ENCODE peak calls at places on chromosome 10, in four cellular contexts. One of them, this sample, is unnamed.

GRCh38 chr10:822661-823367 is 108.7 kb downstream of the LARP4B start:
- DNase-seq in cardiac muscle cell: no peak
- DNase-seq in globus pallidus: no peak
- DNase-seq in activated T-cell treated with anti-CD3 and anti-CD28 coated beads for 1 hour: no peak
- DNase-seq in this sample: no peak

GRCh38 chr10:132294196-132294520 is 13.6 kb downstream of the STK32C start:
- DNase-seq in cardiac muscle cell: no peak
- DNase-seq in globus pallidus: no peak
- DNase-seq in activated T-cell treated with anti-CD3 and anti-CD28 coated beads for 1 hour: no peak
- DNase-seq in this sample: no peak

GRCh38 chr10:42149722-42150427 is 488.5 kb downstream of the ZNF33B start:
- DNase-seq in cardiac muscle cell: no peak
- DNase-seq in globus pallidus: no peak
- DNase-seq in activated T-cell treated with anti-CD3 and anti-CD28 coated beads for 1 hour: no peak
- DNase-seq in this sample: no peak

GRCh38 chr10:96292971-96293909 is 11.0 kb upstream of the DNTT start:
- DNase-seq in globus pallidus: peak
- DNase-seq in activated T-cell treated with anti-CD3 and anti-CD28 coated beads for 1 hour: no peak
- DNase-seq in cardiac muscle cell: peak
- DNase-seq in this sample: no peak

GRCh38 chr10:94496010-94496409 is 49.6 kb upstream of the HELLS start:
- DNase-seq in cardiac muscle cell: no peak
- DNase-seq in activated T-cell treated with anti-CD3 and anti-CD28 coated beads for 1 hour: no peak
- DNase-seq in globus pallidus: no peak
- DNase-seq in this sample: no peak

GRCh38 chr10:132141076-132141475 is 45.7 kb upstream of the DPYSL4 start:
- DNase-seq in cardiac muscle cell: no peak
- DNase-seq in globus pallidus: no peak
- DNase-seq in activated T-cell treated with anti-CD3 and anti-CD28 coated beads for 1 hour: no peak
- DNase-seq in this sample: no peak

GRCh38 chr10:121088524-121088923 is 237.4 kb downstream of the WDR11 start:
- DNase-seq in globus pallidus: no peak
- DNase-seq in activated T-cell treated with anti-CD3 and anti-CD28 coated beads for 1 hour: no peak
- DNase-seq in cardiac muscle cell: peak
- DNase-seq in this sample: peak

GRCh38 chr10:99661370-99661749 is 2.1 kb downstream of the ENTPD7 start:
- DNase-seq in globus pallidus: no peak
- DNase-seq in cardiac muscle cell: no peak
- DNase-seq in activated T-cell treated with anti-CD3 and anti-CD28 coated beads for 1 hour: no peak
- DNase-seq in this sample: no peak

GRCh38 chr10:34743804-34744203 is 71.3 kb downstream of the PARD3 start:
- DNase-seq in cardiac muscle cell: no peak
- DNase-seq in activated T-cell treated with anti-CD3 and anti-CD28 coated beads for 1 hour: no peak
- DNase-seq in globus pallidus: peak
- DNase-seq in this sample: no peak

GRCh38 chr10:132386419-132386831 is 10.6 kb upstream of the PWWP2B start:
- DNase-seq in activated T-cell treated with anti-CD3 and anti-CD28 coated beads for 1 hour: no peak
- DNase-seq in cardiac muscle cell: no peak
- DNase-seq in globus pallidus: no peak
- DNase-seq in this sample: no peak

GRCh38 chr10:104317195-104318095 is 20.8 kb downstream of the ITPRIP start:
- DNase-seq in activated T-cell treated with anti-CD3 and anti-CD28 coated beads for 1 hour: no peak
- DNase-seq in cardiac muscle cell: no peak
- DNase-seq in globus pallidus: no peak
- DNase-seq in this sample: no peak

GRCh38 chr10:103680869-103681236 is 174.5 kb downstream of the SH3PXD2A start:
- DNase-seq in activated T-cell treated with anti-CD3 and anti-CD28 coated beads for 1 hour: no peak
- DNase-seq in globus pallidus: no peak
- DNase-seq in cardiac muscle cell: no peak
- DNase-seq in this sample: no peak

GRCh38 chr10:99612167-99612831 is 7.9 kb downstream of the SLC25A28 start:
- DNase-seq in activated T-cell treated with anti-CD3 and anti-CD28 coated beads for 1 hour: no peak
- DNase-seq in globus pallidus: peak
- DNase-seq in cardiac muscle cell: peak
- DNase-seq in this sample: no peak

This sample was measured in COR-L47.